ENCODE peak calls at places on chromosome 15, in seven cellular contexts. U is NCI-H1092 treated with DMSO at 0.1 percent for 48 hours, Q is neural crest cell, N is mesenchymal stem cell, Z is ascending aorta, D is NCI-H524, M is hippocampal formation. C is an unnamed sample.
A peak's percentile ranks its signal among the peaks of the same experiment; 100 is the strongest.

GRCh38 chr15:51260262-51260661 is 78.1 kb downstream of the CYP19A1 start:
- DNase-seq in Q (no peak), D (no peak), M (no peak), U (no peak), Z (no peak), N (no peak), C (no peak)

GRCh38 chr15:64247906-64248541 is 85.2 kb upstream of the PPIB start:
- DNase-seq in D (no peak), Z (no peak), M (no peak), U (no peak), N (peak; percentile 97), Q (no peak), C (no peak)

GRCh38 chr15:56824174-56824573 is 90.9 kb upstream of the ZNF280D start:
- DNase-seq in Z (no peak), N (no peak), Q (no peak), D (no peak), U (no peak), M (no peak), C (no peak)

GRCh38 chr15:22808761-22809280 is 22.4 kb downstream of the NIPA1 start:
- DNase-seq in Z (no peak), D (no peak), N (no peak), M (no peak), Q (no peak), U (no peak), C (no peak)

GRCh38 chr15:89198934-89199333 is 22.4 kb downstream of the RLBP1 start:
- DNase-seq in M (peak; percentile 36), D (no peak), N (no peak), Q (peak; percentile 20), U (no peak), Z (no peak), C (no peak)

GRCh38 chr15:81752149-81752942 is 293.5 kb downstream of the MEX3B start:
- DNase-seq in N (peak; percentile 38), Z (no peak), M (peak; percentile 36), U (peak; percentile 96), Q (no peak), D (peak; percentile 99), C (no peak)

GRCh38 chr15:93716615-93717221 is 514.6 kb upstream of the MCTP2 start:
- DNase-seq in M (no peak), Z (no peak), D (no peak), N (no peak), Q (no peak), U (no peak), C (no peak)

GRCh38 chr15:56261854-56262509 is 18.3 kb upstream of the RFX7 start:
- DNase-seq in N (no peak), U (no peak), Z (no peak), M (no peak), D (no peak), Q (no peak), C (no peak)

GRCh38 chr15:98440917-98441316 is 207.4 kb upstream of the IGF1R start:
- DNase-seq in Z (no peak), U (no peak), Q (no peak), N (no peak), D (no peak), M (no peak), C (no peak)

GRCh38 chr15:40217166-40217785 is 21.6 kb upstream of the PAK6 start:
- DNase-seq in Z (no peak), Q (peak; percentile 36), N (peak; percentile 80), U (peak; percentile 50), M (no peak), D (peak; percentile 53), C (peak; percentile 37)

GRCh38 chr15:95024388-95024787 is 793.0 kb downstream of the MCTP2 start:
- DNase-seq in N (peak; percentile 54), D (no peak), Z (no peak), U (no peak), M (no peak), Q (no peak), C (no peak)